ENCODE peak calls at places on chromosome 7, in seven cellular contexts. Z is AG08395, H is cardiac septum, V is AG09319, K is fibroblast of lung, O is spleen, P is sciatic nerve. C is an unnamed sample.

GRCh38 chr7:32158751-32159360 is 88.6 kb upstream of the PDE1C start:
- DNase-seq in Z (no peak), H (no peak), V (no peak), K (peak), O (no peak), P (no peak), C (no peak)

GRCh38 chr7:36422072-36422471 is 32.4 kb downstream of the ANLN start:
- DNase-seq in Z (no peak), H (no peak), V (no peak), K (no peak), O (no peak), P (no peak), C (no peak)

GRCh38 chr7:134931487-134931886 is 54.8 kb upstream of the AGBL3 start:
- DNase-seq in Z (no peak), H (no peak), V (no peak), K (peak), O (no peak), P (no peak), C (no peak)

GRCh38 chr7:1664711-1665591 is 5.1 kb upstream of the ELFN1 start:
- DNase-seq in Z (peak), H (peak), V (no peak), K (peak), O (peak), P (peak), C (no peak)

GRCh38 chr7:56157238-56157790 is 41.1 kb upstream of the NUPR2 start:
- DNase-seq in Z (no peak), H (no peak), V (no peak), K (no peak), O (no peak), P (no peak), C (no peak)

GRCh38 chr7:1181031-1181430 is 21.0 kb upstream of the ZFAND2A start:
- DNase-seq in Z (no peak), H (no peak), V (no peak), K (no peak), O (no peak), P (no peak), C (no peak)

GRCh38 chr7:72386152-72386551 is 26.0 kb downstream of the CALN1 start:
- DNase-seq in Z (no peak), H (no peak), V (no peak), K (no peak), O (no peak), P (no peak), C (no peak)

GRCh38 chr7:115135111-115135510 is 213.2 kb downstream of the MDFIC start:
- DNase-seq in Z (no peak), H (no peak), V (no peak), K (no peak), O (no peak), P (no peak), C (no peak)

GRCh38 chr7:7185382-7185989 is 3.1 kb downstream of the C1GALT1 start:
- DNase-seq in Z (no peak), H (no peak), V (no peak), K (no peak), O (no peak), P (no peak), C (no peak)

GRCh38 chr7:50348469-50349162 is 44.1 kb downstream of the IKZF1 start:
- DNase-seq in Z (no peak), H (no peak), V (no peak), K (no peak), O (no peak), P (no peak), C (no peak)

GRCh38 chr7:34107306-34107705 is 202.0 kb downstream of the BMPER start:
- DNase-seq in Z (peak), H (no peak), V (no peak), K (peak), O (no peak), P (no peak), C (no peak)

GRCh38 chr7:93361853-93362252 is 129.7 kb downstream of the VPS50 start:
- DNase-seq in Z (no peak), H (no peak), V (no peak), K (no peak), O (no peak), P (no peak), C (no peak)

GRCh38 chr7:28957822-28958234 is 302 bp downstream of the TRIL start:
- DNase-seq in Z (no peak), H (no peak), V (no peak), K (no peak), O (peak), P (no peak), C (no peak)

GRCh38 chr7:144818516-144818915 is 17.3 kb downstream of the TPK1 start:
- DNase-seq in Z (no peak), H (no peak), V (no peak), K (peak), O (no peak), P (no peak), C (no peak)

GRCh38 chr7:100964630-100965029 is 4.7 kb upstream of the MUC12 start:
- DNase-seq in Z (no peak), H (no peak), V (no peak), K (no peak), O (no peak), P (no peak), C (no peak)

GRCh38 chr7:149621776-149622175 is 124.2 kb upstream of the ZNF746 start:
- DNase-seq in Z (no peak), H (no peak), V (no peak), K (no peak), O (peak), P (no peak), C (no peak)

GRCh38 chr7:8702807-8703206 is 269.4 kb downstream of the NXPH1 start:
- DNase-seq in Z (no peak), H (no peak), V (no peak), K (no peak), O (no peak), P (no peak), C (no peak)

GRCh38 chr7:67754651-67755050 is 758.0 kb downstream of the TYW1 start:
- DNase-seq in Z (no peak), H (no peak), V (no peak), K (peak), O (no peak), P (no peak), C (no peak)

GRCh38 chr7:35975851-35976454 is 175.1 kb downstream of the SEPTIN7 start:
- DNase-seq in Z (peak), H (no peak), V (peak), K (peak), O (no peak), P (no peak), C (no peak)

GRCh38 chr7:43590862-43591550 is 8.1 kb downstream of the STK17A start:
- DNase-seq in Z (no peak), H (no peak), V (no peak), K (no peak), O (no peak), P (no peak), C (no peak)

GRCh38 chr7:95686109-95686508 is 86.2 kb upstream of the DYNC1I1 start:
- DNase-seq in Z (peak), H (no peak), V (peak), K (peak), O (no peak), P (no peak), C (no peak)

GRCh38 chr7:112759905-112760304 is 30.3 kb downstream of the TMEM168 start:
- DNase-seq in Z (no peak), H (no peak), V (no peak), K (peak), O (no peak), P (no peak), C (no peak)

GRCh38 chr7:20651960-20652544 is 36.6 kb downstream of the ABCB5 start:
- DNase-seq in Z (peak), H (no peak), V (no peak), K (peak), O (no peak), P (no peak), C (no peak)

GRCh38 chr7:27781188-27781587 is 41.2 kb downstream of the TAX1BP1 start:
- DNase-seq in Z (no peak), H (no peak), V (no peak), K (no peak), O (no peak), P (no peak), C (no peak)

GRCh38 chr7:126370038-126370668 is 882.6 kb downstream of the GRM8 start:
- DNase-seq in Z (no peak), H (no peak), V (no peak), K (no peak), O (no peak), P (no peak), C (no peak)

GRCh38 chr7:38482521-38482920 is 148.7 kb downstream of the AMPH start:
- DNase-seq in Z (no peak), H (no peak), V (no peak), K (no peak), O (no peak), P (no peak), C (no peak)

GRCh38 chr7:39825391-39825790 is 124.7 kb upstream of the CDK13 start:
- DNase-seq in Z (no peak), H (no peak), V (no peak), K (no peak), O (no peak), P (no peak), C (no peak)

GRCh38 chr7:26376208-26376917 is 84.7 kb downstream of the SNX10 start:
- DNase-seq in Z (no peak), H (no peak), V (no peak), K (no peak), O (peak), P (no peak), C (no peak)

C was measured in NCI-H187 treated with DMSO at 0.1 percent for 48 hours.